ENCODE peak calls at places on chromosomes 7 and 10, in eight cellular contexts. R, L, P, E, N, W, I and Y are unnamed samples.

GRCh38 chr7:25139536-25139935 is 14.5 kb upstream of the CYCS start:
- DNase-seq in R (no peak), L (no peak), P (no peak), E (no peak), N (no peak), W (no peak), I (no peak), Y (no peak)

GRCh38 chr10:92720306-92721165 is 30.8 kb downstream of the HHEX start:
- DNase-seq in R (no peak), L (no peak), P (no peak), E (peak; percentile 69), N (no peak), W (peak; percentile 18), I (no peak), Y (no peak)

GRCh38 chr10:113788604-113789083 is 37.2 kb downstream of the PLEKHS1 start:
- DNase-seq in R (no peak), L (peak; percentile 80), P (peak; percentile 38), E (peak; percentile 68), N (peak; percentile 98), W (peak; percentile 95), I (no peak), Y (peak; percentile 93)

GRCh38 chr10:47379901-47380300 is 4.2 kb downstream of the ZNF488 start:
- DNase-seq in R (peak; percentile 22), L (no peak), P (peak; percentile 14), E (no peak), N (no peak), W (no peak), I (no peak), Y (no peak)

GRCh38 chr10:12806228-12807095 is 195.1 kb downstream of the CCDC3 start:
- DNase-seq in R (no peak), L (no peak), P (peak; percentile 74), E (no peak), N (no peak), W (no peak), I (no peak), Y (no peak)

GRCh38 chr10:129659881-129660280 is 192.8 kb downstream of the MGMT start:
- DNase-seq in R (no peak), L (no peak), P (no peak), E (peak; percentile 79), N (peak; percentile 4), W (no peak), I (no peak), Y (no peak)

GRCh38 chr10:53840668-53841067 is 960.4 kb downstream of the PCDH15 start:
- DNase-seq in R (no peak), L (no peak), P (no peak), E (no peak), N (no peak), W (no peak), I (no peak), Y (no peak)

GRCh38 chr10:120833222-120833928 is 17.8 kb upstream of the WDR11 start:
- DNase-seq in R (no peak), L (no peak), P (no peak), E (no peak), N (no peak), W (no peak), I (no peak), Y (peak; percentile 5)

GRCh38 chr7:133051066-133051465 is 30.8 kb downstream of the CHCHD3 start:
- DNase-seq in R (no peak), L (peak; percentile 17), P (no peak), E (no peak), N (peak; percentile 73), W (peak; percentile 41), I (peak; percentile 35), Y (peak; percentile 46)

GRCh38 chr7:41451826-41452225 is 251.1 kb downstream of the INHBA start:
- DNase-seq in R (no peak), L (no peak), P (no peak), E (no peak), N (peak; percentile 18), W (no peak), I (no peak), Y (no peak)

GRCh38 chr10:75234683-75235374 is 928 bp downstream of the COMTD1 start:
- DNase-seq in R (peak; percentile 72), L (no peak), P (no peak), E (peak; percentile 32), N (no peak), W (no peak), I (peak; percentile 85), Y (no peak)

GRCh38 chr7:134605978-134606923 is 40.4 kb upstream of the BPGM start:
- DNase-seq in R (peak; percentile 75), L (peak; percentile 81), P (peak; percentile 64), E (peak; percentile 78), N (peak; percentile 88), W (peak; percentile 83), I (peak; percentile 75), Y (peak; percentile 53)

GRCh38 chr7:154698726-154699291 is 304.1 kb downstream of the PAXIP1 start:
- DNase-seq in R (no peak), L (peak; percentile 14), P (no peak), E (peak; percentile 21), N (no peak), W (no peak), I (peak; percentile 65), Y (no peak)

GRCh38 chr7:35411331-35411730 is 157.4 kb upstream of the TBX20 start:
- DNase-seq in R (no peak), L (no peak), P (no peak), E (no peak), N (no peak), W (peak; percentile 36), I (no peak), Y (no peak)

GRCh38 chr10:75081379-75081778 is 30.1 kb upstream of the SAMD8 start:
- DNase-seq in R (no peak), L (no peak), P (no peak), E (no peak), N (no peak), W (no peak), I (no peak), Y (no peak)

GRCh38 chr10:73586583-73586984 is 4.6 kb downstream of the USP54 start:
- DNase-seq in R (peak; percentile 48), L (peak; percentile 50), P (peak; percentile 68), E (peak; percentile 68), N (peak; percentile 96), W (peak; percentile 83), I (no peak), Y (peak; percentile 73)

GRCh38 chr7:70659263-70659662 is 472.7 kb upstream of the GALNT17 start:
- DNase-seq in R (no peak), L (no peak), P (no peak), E (no peak), N (no peak), W (no peak), I (no peak), Y (no peak)

GRCh38 chr10:100859204-100859763 is 53.5 kb upstream of the SLF2 start:
- DNase-seq in R (no peak), L (no peak), P (no peak), E (no peak), N (no peak), W (no peak), I (no peak), Y (no peak)
- H3K4me3 ChIP-seq in R (no peak overlapping the region), L (no peak overlapping the region), P (no peak overlapping the region), E (no peak overlapping the region), N (no peak overlapping the region), W (no peak overlapping the region), I (no peak overlapping the region), Y (no peak overlapping the region)

DNA sequence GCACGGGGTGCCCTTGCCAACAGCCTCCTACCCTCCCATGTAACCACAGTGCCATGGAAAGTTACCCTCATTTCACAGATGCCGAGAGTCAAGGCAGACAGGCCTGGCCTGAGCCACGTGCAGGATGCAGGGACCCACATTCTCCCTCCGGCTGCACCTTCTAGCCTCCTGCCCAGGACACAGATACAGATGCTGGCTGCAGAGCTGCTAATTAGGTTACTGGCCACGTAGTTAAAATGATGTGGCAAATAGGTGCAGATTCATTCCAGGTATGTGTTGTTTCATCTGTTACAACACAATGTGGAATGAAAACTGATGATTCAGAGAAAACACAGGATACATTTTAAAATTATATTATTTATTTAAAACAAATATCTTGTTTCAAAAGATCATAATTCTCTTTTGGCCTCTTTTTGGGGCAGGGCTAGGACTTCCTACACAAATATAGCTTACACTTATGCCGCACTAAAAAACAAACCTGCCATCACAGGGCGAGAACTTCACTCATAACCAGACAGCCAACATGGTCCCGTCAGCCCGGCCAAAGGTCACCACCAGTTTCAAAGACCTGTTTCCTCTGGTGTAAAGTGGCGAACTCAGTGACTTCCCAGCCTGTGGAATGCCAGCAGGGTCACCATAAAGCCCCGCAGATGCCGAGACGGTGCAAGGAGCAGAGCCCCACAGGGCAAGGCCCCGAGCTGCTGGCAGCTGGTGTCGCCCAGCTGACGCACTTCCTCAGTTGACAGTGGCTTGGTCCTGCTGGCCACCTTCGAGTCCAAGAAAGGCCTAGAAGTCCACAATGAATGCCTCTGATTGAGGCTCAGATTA is 83.5 kb downstream of the TNS3 start:
- DNase-seq in R (no peak), L (no peak), P (peak; percentile 85), E (no peak), N (no peak), W (no peak), I (no peak), Y (no peak)
- H3K4me3 ChIP-seq in R (no peak overlapping the region), L (no peak overlapping the region), P (no peak overlapping the region), E (no peak overlapping the region), N (no peak overlapping the region), W (no peak overlapping the region), I (no peak overlapping the region), Y (no peak overlapping the region)

DNA sequence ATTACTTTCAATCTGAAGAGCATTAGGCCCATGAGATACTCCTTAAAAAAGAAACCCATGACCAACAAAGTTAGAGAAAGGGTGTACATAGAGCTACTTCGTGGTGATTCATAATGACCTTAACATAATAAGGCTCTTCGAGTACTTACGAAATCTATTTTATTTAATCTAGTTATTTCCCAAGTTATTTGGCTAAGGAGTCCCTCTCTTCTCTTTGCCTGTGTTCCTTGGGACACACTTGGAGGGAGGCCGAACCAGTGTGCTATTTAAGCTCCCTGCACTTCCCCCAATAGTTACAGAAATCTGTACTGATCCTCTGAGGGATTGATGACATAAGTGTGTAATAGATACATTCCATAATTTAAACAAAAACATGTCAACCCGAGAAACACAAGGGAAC is 351.1 kb downstream of the GATA3 start:
- DNase-seq in R (no peak), L (no peak), P (no peak), E (no peak), N (peak; percentile 59), W (no peak), I (no peak), Y (no peak)
- H3K4me3 ChIP-seq in R (no peak overlapping the region), L (no peak overlapping the region), P (no peak overlapping the region), E (no peak overlapping the region), N (no peak overlapping the region), W (no peak overlapping the region), I (no peak overlapping the region), Y (no peak overlapping the region)

GRCh38 chr7:85737426-85737825 is 550.6 kb upstream of the SEMA3D start:
- DNase-seq in R (no peak), L (no peak), P (no peak), E (no peak), N (no peak), W (no peak), I (no peak), Y (no peak)

GRCh38 chr7:85736085-85736484 is 549.2 kb upstream of the SEMA3D start:
- DNase-seq in R (no peak), L (no peak), P (no peak), E (no peak), N (no peak), W (no peak), I (no peak), Y (no peak)

GRCh38 chr7:85730016-85730415 is 543.2 kb upstream of the SEMA3D start:
- DNase-seq in R (no peak), L (peak; percentile 16), P (no peak), E (no peak), N (peak; percentile 43), W (peak; percentile 65), I (no peak), Y (no peak)

GRCh38 chr7:85734823-85735222 is 548.0 kb upstream of the SEMA3D start:
- DNase-seq in R (peak; percentile 48), L (no peak), P (no peak), E (no peak), N (no peak), W (no peak), I (no peak), Y (no peak)

GRCh38 chr7:85733163-85733915 is 546.5 kb upstream of the SEMA3D start:
- DNase-seq in R (no peak), L (peak; percentile 36), P (no peak), E (no peak), N (peak; percentile 30), W (peak; percentile 33), I (no peak), Y (no peak)
- H3K4me3 ChIP-seq in R (no peak overlapping the region), L (no peak overlapping the region), P (no peak overlapping the region), E (no peak overlapping the region), N (no peak overlapping the region), W (no peak overlapping the region), I (no peak overlapping the region), Y (no peak overlapping the region)